ENCODE peak calls at places on chromosomes 2 and 18, in seven cellular contexts. I is GM23338; M is epithelial cell of esophagus; P is effector memory CD4-positive, alpha-beta T cell; Y is CD8-positive, alpha-beta memory T cell; W is AG09309; F is A673. X is an unnamed sample.

GRCh38 chr2:23655862-23656596 is 270.9 kb downstream of the ATAD2B start:
- DNase-seq in I (no peak), M (no peak), P (no peak), Y (no peak), W (no peak), F (no peak), X (no peak)

GRCh38 chr2:5914831-5915611 is 222.8 kb downstream of the SOX11 start:
- DNase-seq in I (peak), M (no peak), P (no peak), Y (no peak), W (no peak), F (peak), X (no peak)

GRCh38 chr2:1685078-1685956 is 59.0 kb downstream of the PXDN start:
- DNase-seq in I (no peak), M (no peak), P (no peak), Y (no peak), W (no peak), F (no peak), X (no peak)

GRCh38 chr2:156834431-156834830 is 398.3 kb downstream of the GPD2 start:
- DNase-seq in I (no peak), M (no peak), P (no peak), Y (no peak), W (no peak), F (no peak), X (no peak)

GRCh38 chr2:32947484-32948143 is 861 bp downstream of the LTBP1 start:
- DNase-seq in I (peak), M (peak), P (no peak), Y (peak), W (no peak), F (peak), X (no peak)

GRCh38 chr2:162085090-162085891 is 11.3 kb upstream of the DPP4 start:
- DNase-seq in I (no peak), M (peak), P (no peak), Y (no peak), W (peak), F (no peak), X (no peak)

GRCh38 chr2:172426635-172427255 is 641 bp upstream of the ITGA6 start:
- DNase-seq in I (no peak), M (no peak), P (no peak), Y (no peak), W (no peak), F (no peak), X (no peak)

GRCh38 chr18:11309172-11309571 is 159.8 kb upstream of the PIEZO2 start:
- DNase-seq in I (peak), M (no peak), P (no peak), Y (no peak), W (no peak), F (peak), X (no peak)

GRCh38 chr2:54830546-54830945 is 107.1 kb downstream of the EML6 start:
- DNase-seq in I (no peak), M (peak), P (no peak), Y (no peak), W (no peak), F (no peak), X (no peak)

GRCh38 chr2:112000399-112001135 is 54.5 kb upstream of the TMEM87B start:
- DNase-seq in I (no peak), M (no peak), P (no peak), Y (no peak), W (no peak), F (no peak), X (no peak)
- H3K4me3 ChIP-seq in I (no peak), M (no peak), P (no peak), Y (no peak), W (no peak), F (no peak), X (no peak)

GRCh38 chr2:85862426-85862825 is 26.4 kb downstream of the ST3GAL5 start:
- DNase-seq in I (no peak), M (no peak), P (peak), Y (peak), W (no peak), F (peak), X (no peak)

GRCh38 chr2:85858841-85859240 is 29.9 kb downstream of the ST3GAL5 start:
- DNase-seq in I (no peak), M (no peak), P (no peak), Y (no peak), W (no peak), F (no peak), X (no peak)

GRCh38 chr2:85861650-85862049 is 27.1 kb downstream of the ST3GAL5 start:
- DNase-seq in I (no peak), M (no peak), P (no peak), Y (no peak), W (no peak), F (no peak), X (no peak)

GRCh38 chr2:85864654-85865053 is 24.1 kb downstream of the ST3GAL5 start:
- DNase-seq in I (peak), M (no peak), P (no peak), Y (no peak), W (no peak), F (no peak), X (no peak)

DNA sequence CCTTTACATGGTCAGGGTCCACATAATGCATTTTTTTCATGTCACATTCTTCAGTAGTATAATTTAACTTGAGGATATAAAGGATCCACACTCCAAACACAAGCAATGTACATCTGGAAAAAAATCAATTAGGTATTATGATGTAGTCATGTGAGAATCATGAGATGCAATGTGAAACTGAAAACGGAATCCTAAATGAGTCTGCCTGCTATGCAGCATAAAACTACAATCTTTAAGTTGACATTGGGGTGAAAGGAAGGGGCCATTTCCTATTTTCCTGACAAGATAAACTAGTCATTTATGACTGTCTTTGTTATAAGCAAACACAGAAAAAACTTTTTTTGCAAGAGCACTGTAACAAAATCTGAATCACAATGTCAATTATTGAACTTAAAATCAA is 27.6 kb downstream of the ST3GAL5 start:
- DNase-seq in I (no peak), M (no peak), P (no peak), Y (no peak), W (no peak), F (peak), X (no peak)
- H3K4me3 ChIP-seq in I (no peak), M (no peak), P (peak), Y (no peak), W (no peak), F (no peak), X (no peak)

DNA sequence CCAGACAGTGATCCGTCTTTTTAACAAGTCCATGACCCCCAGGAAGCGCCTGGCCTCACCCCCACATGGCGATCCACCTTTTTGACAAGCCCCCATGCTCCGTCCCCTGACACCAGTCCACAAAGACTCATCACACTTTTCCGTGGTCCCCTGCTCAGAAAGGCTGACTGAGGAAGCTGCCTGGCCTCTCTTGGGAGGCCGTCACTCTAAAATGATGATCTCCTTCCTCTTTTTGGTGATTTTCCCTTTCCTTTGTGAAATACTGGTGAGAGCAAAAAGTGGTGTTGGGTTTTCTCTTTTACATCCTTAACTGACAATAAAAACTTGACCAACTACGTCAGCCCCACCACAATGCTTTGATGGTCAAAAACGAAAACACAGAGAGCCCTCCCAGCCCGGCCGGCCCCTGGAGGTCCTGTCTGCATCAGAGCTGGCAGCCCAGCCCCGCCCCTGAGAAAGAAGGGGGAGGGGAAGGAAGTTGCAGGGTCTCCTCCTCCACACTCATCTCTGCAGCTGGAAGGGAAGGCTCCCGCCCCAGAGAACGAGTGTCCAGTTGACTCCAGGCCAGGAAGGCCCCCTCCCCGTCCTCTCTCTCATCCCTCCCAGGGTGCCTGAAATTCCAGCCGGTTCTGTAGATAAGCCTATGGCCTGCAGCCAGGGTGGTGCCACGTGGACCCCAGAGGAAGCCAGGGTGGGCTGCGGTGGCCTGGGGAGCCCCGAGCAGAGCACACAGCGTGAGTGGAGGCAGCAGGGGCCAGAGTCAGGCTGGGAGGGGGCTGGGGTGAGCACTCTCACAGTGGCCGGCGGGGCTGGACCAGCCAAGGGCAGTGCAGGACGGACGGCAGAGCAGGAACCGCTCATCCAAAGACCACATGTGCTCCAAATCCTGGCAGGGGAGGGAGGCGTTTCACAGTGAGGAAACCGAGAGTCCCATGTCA is 19.9 kb downstream of the BIN1 start:
- DNase-seq in I (peak), M (no peak), P (no peak), Y (no peak), W (peak), F (no peak), X (no peak)
- H3K4me3 ChIP-seq in I (no peak), M (no peak), P (no peak), Y (no peak), W (peak), F (no peak), X (no peak)

DNA sequence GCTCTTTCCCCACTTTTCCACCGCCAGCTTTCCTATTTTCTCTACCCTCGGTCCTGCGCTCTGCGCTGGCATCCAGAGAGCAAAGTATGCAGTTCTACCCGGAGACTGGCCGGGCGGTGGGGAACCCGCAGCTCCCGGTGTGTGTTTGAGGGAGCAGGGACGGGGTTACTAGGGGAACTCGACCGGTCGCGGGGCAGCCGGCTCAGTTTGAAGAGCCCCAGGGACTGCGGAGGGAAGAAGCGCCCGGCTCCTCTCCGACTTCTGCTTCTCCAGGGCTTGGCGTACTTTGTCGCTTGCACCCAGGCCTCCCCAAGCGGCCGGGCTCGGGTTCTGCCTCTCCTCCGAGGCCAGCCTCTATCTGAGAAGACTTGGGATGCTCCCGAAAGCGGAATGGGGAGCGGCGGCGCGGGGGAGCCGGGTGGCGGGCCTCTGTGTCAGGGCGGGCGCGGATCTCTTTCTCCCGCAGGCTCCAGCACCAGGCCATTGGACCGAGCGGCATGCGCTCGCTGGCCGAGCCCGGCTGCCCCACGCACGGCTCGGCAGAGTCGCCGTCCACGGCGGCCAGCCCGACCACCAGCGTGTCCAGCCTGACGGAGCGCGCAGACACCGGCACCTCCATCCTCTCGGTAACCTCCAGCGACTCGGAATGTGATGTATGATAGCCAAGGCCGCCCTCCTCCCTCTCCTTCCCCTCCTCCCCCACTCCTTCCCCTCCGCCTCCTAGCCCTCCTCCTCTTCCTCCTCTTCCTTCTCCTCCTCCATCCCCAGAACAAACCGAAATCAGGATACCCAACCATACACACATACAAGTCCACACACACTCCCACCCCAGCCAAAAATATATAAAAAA is 2.8 kb downstream of the SIX3 start:
- DNase-seq in I (peak), M (no peak), P (no peak), Y (no peak), W (no peak), F (no peak), X (no peak)
- H3K4me3 ChIP-seq in I (peak), M (no peak), P (no peak), Y (no peak), W (no peak), F (no peak), X (no peak)